ENCODE peak calls at places on chromosomes 13 and 19, in nine cellular contexts. C is T-helper 2 cell; J is G401; T is CD4-positive, alpha-beta T cell; B is B cell; X is stimulated activated CD8-positive, alpha-beta memory T cell treated with anti-CD3 and anti-CD28 coated beads, Interleukin-4, amount 100 ng/mL, for 1 hour; I is NCI-H1092 treated with DMSO at 0.1 percent for 48 hours; U is activated CD4-positive, alpha-beta T cell treated with anti-CD3 and anti-CD28 coated beads, Interleukin-2, amount 50 U/mL, for 48 hours; Z is amniotic stem cell. M is an unnamed sample.

GRCh38 chr13:41707192-41707858 is 250.0 kb downstream of the RGCC start:
- DNase-seq in B (no peak), I (no peak), X (no peak), Z (no peak), J (peak; percentile 14), T (no peak), U (no peak), C (no peak), M (no peak)

GRCh38 chr13:35917252-35917941 is 213.8 kb downstream of the DCLK1 start:
- DNase-seq in Z (no peak), X (no peak), T (no peak), I (no peak), U (no peak), C (no peak), B (no peak), J (no peak), M (no peak)

GRCh38 chr19:19214892-19215291 is 3.1 kb downstream of the NCAN start:
- DNase-seq in Z (no peak), X (no peak), C (no peak), I (no peak), U (peak; percentile 38), B (no peak), J (no peak), T (no peak), M (no peak)

GRCh38 chr13:59641261-59641660 is 522.5 kb downstream of the DIAPH3 start:
- DNase-seq in T (no peak), X (no peak), B (no peak), U (no peak), C (no peak), Z (no peak), J (no peak), I (no peak), M (no peak)

GRCh38 chr13:93201992-93202558 is 24.5 kb upstream of the GPC6 start:
- DNase-seq in T (no peak), J (no peak), I (no peak), U (no peak), B (no peak), Z (no peak), X (no peak), C (no peak), M (no peak)

GRCh38 chr13:37460211-37460610 is 138.4 kb downstream of the POSTN start:
- DNase-seq in B (no peak), C (no peak), T (no peak), U (no peak), I (no peak), Z (no peak), J (no peak), X (no peak), M (no peak)

GRCh38 chr19:46303702-46304397 is 7.0 kb downstream of the HIF3A start:
- DNase-seq in U (peak; percentile 7), X (no peak), T (no peak), Z (no peak), J (no peak), I (no peak), B (no peak), C (no peak), M (no peak)

GRCh38 chr13:97630725-97631124 is 196.8 kb downstream of the RAP2A start:
- DNase-seq in Z (no peak), I (no peak), C (no peak), X (no peak), U (no peak), J (no peak), B (no peak), T (no peak), M (no peak)

GRCh38 chr13:64154514-64154913 is 2738.9 kb upstream of the PCDH20 start:
- DNase-seq in X (no peak), U (no peak), I (peak; percentile 14), T (no peak), Z (no peak), C (no peak), B (no peak), J (no peak), M (no peak)

GRCh38 chr13:91346848-91347211 is 657 bp upstream of the MIR17HG start:
- DNase-seq in J (peak; percentile 17), X (no peak), B (peak; percentile 55), T (peak; percentile 12), Z (no peak), I (peak; percentile 83), C (peak; percentile 13), U (peak; percentile 56), M (no peak)

GRCh38 chr13:21573920-21574712 is 29.9 kb downstream of the MICU2 start:
- DNase-seq in U (no peak), J (no peak), I (no peak), C (no peak), Z (no peak), T (no peak), X (no peak), B (no peak), M (no peak)

GRCh38 chr19:30229524-30230174 is 142.5 kb upstream of the ZNF536 start:
- DNase-seq in J (peak; percentile 74), Z (no peak), X (no peak), U (no peak), B (no peak), C (no peak), I (no peak), T (no peak), M (no peak)

GRCh38 chr13:37326319-37326718 is 220.9 kb upstream of the CSNK1A1L start:
- DNase-seq in U (no peak), Z (no peak), B (no peak), I (no peak), J (no peak), T (no peak), C (no peak), X (no peak), M (no peak)

GRCh38 chr13:27289016-27289665 is 18.5 kb downstream of the RASL11A start:
- DNase-seq in X (no peak), T (no peak), Z (no peak), J (no peak), B (no peak), U (no peak), C (no peak), I (no peak), M (no peak)

GRCh38 chr13:22009937-22010336 is 339.1 kb downstream of the FGF9 start:
- DNase-seq in T (no peak), U (no peak), I (no peak), C (no peak), J (no peak), B (no peak), Z (no peak), X (no peak), M (no peak)

GRCh38 chr13:46126074-46126473 is 21.2 kb upstream of the CPB2 start:
- DNase-seq in U (no peak), I (no peak), J (no peak), X (no peak), Z (no peak), C (no peak), B (no peak), T (no peak), M (no peak)

GRCh38 chr19:39325778-39326680 is 5.4 kb upstream of the LRFN1 start:
- DNase-seq in U (no peak), T (no peak), Z (no peak), I (no peak), B (no peak), X (no peak), C (no peak), J (no peak), M (no peak)

GRCh38 chr19:41310031-41310831 is at the start of gene CCDC97:
- DNase-seq in I (peak; percentile 81), B (peak; percentile 94), Z (peak; percentile 40), X (peak; percentile 68), U (peak; percentile 87), T (peak; percentile 87), C (peak; percentile 81), J (peak; percentile 88), M (peak; percentile 94)

GRCh38 chr19:43441736-43442135 is 23.7 kb downstream of the LYPD3 start:
- DNase-seq in J (no peak), T (no peak), B (no peak), Z (no peak), C (no peak), X (no peak), I (no peak), U (no peak), M (no peak)

GRCh38 chr13:67515895-67516294 is 285.8 kb upstream of the PCDH9 start:
- DNase-seq in C (no peak), I (no peak), B (no peak), T (no peak), J (no peak), Z (no peak), U (no peak), X (no peak), M (no peak)

GRCh38 chr19:6230991-6231448 is 48.8 kb downstream of the MLLT1 start:
- DNase-seq in B (no peak), Z (no peak), X (no peak), U (no peak), T (no peak), C (no peak), I (no peak), J (no peak), M (peak; percentile 59)

GRCh38 chr13:47408546-47409319 is 511.9 kb upstream of the HTR2A start:
- DNase-seq in X (no peak), J (no peak), T (no peak), I (no peak), Z (no peak), B (no peak), U (no peak), C (no peak), M (no peak)